ENCODE peak calls at places on chromosomes 13 and 19, in four cellular contexts. H, A, L and U are unnamed samples.

GRCh38 chr13:79434578-79434977 is 28.5 kb upstream of the RBM26 start:
- DNase-seq in H (no peak), L (peak; percentile 76), A (no peak), U (peak; percentile 22)

GRCh38 chr13:36352350-36352749 is 6.2 kb upstream of the SPART start:
- DNase-seq in L (peak; percentile 41), A (no peak), H (no peak), U (peak; percentile 53)

GRCh38 chr19:29523568-29523967 is 2.2 kb upstream of the VSTM2B start:
- DNase-seq in H (no peak), L (no peak), A (no peak), U (no peak)

GRCh38 chr19:9070066-9070465 is 16.8 kb upstream of the OR1M1 start:
- DNase-seq in H (no peak), A (no peak), L (no peak), U (no peak)

GRCh38 chr19:55146078-55146647 is 2.8 kb downstream of the TNNT1 start:
- DNase-seq in H (no peak), L (no peak), A (no peak), U (no peak)

GRCh38 chr13:99275093-99275469 is 16.9 kb upstream of the GPR18 start:
- DNase-seq in A (no peak), L (peak; percentile 54), H (no peak), U (peak; percentile 74)

GRCh38 chr19:28217064-28217463 is 995.9 kb downstream of the UQCRFS1 start:
- DNase-seq in L (no peak), A (no peak), H (no peak), U (no peak)

GRCh38 chr13:44649834-44650233 is 73.7 kb upstream of the TSC22D1 start:
- DNase-seq in L (no peak), H (no peak), A (no peak), U (no peak)

GRCh38 chr19:28838909-28839308 is 374.0 kb downstream of the UQCRFS1 start:
- DNase-seq in A (no peak), L (no peak), H (no peak), U (no peak)

GRCh38 chr13:102877285-102877684 is 31.5 kb downstream of the ERCC5 start:
- DNase-seq in H (no peak), A (no peak), L (peak; percentile 43), U (peak; percentile 88)

GRCh38 chr13:38914070-38914469 is 76.6 kb downstream of the STOML3 start:
- DNase-seq in A (no peak), H (no peak), L (no peak), U (no peak)

GRCh38 chr13:76643596-76643995 is 242.6 kb downstream of the KCTD12 start:
- DNase-seq in A (no peak), H (no peak), L (no peak), U (no peak)

GRCh38 chr19:41928754-41929535 is 696 bp upstream of the ERFL start:
- DNase-seq in A (no peak), H (no peak), L (no peak), U (no peak)

GRCh38 chr13:97921146-97921776 is 32.2 kb upstream of the IPO5 start:
- DNase-seq in H (no peak), L (peak; percentile 53), A (no peak), U (no peak)

GRCh38 chr13:101492251-101492910 is 39.9 kb downstream of the ITGBL1 start:
- DNase-seq in H (no peak), L (peak; percentile 73), A (no peak), U (peak; percentile 24)

GRCh38 chr13:51970251-51970793 is 40.9 kb downstream of the ATP7B start:
- DNase-seq in H (no peak), L (no peak), A (no peak), U (no peak)

GRCh38 chr13:25165664-25166063 is 6.4 kb downstream of the AMER2 start:
- DNase-seq in H (no peak), L (no peak), A (no peak), U (no peak)

GRCh38 chr19:30677702-30678101 is 305.5 kb downstream of the ZNF536 start:
- DNase-seq in L (no peak), A (no peak), H (no peak), U (no peak)

GRCh38 chr19:18785179-18786124 is 5.7 kb downstream of the COMP start:
- DNase-seq in H (peak; percentile 81), A (peak; percentile 85), L (peak; percentile 50), U (peak; percentile 44)

GRCh38 chr13:50888362-50888761 is 21.2 kb upstream of the RNASEH2B start:
- DNase-seq in A (no peak), L (no peak), H (no peak), U (no peak)

GRCh38 chr13:23007430-23007829 is 173.3 kb upstream of the SGCG start:
- DNase-seq in A (no peak), H (peak; percentile 23), L (peak; percentile 8), U (no peak)

GRCh38 chr19:13103961-13104847 is 1.5 kb upstream of the LYL1 start:
- DNase-seq in L (no peak), H (peak; percentile 51), A (peak; percentile 85), U (no peak)

GRCh38 chr13:51207881-51208280 is 14.3 kb upstream of the FAM124A start:
- DNase-seq in H (no peak), L (no peak), A (no peak), U (no peak)

GRCh38 chr13:93727301-93728141 is 500.9 kb downstream of the GPC6 start:
- DNase-seq in H (no peak), L (peak; percentile 53), A (no peak), U (peak; percentile 67)

GRCh38 chr13:114132419-114133121 is at the start of gene RASA3:
- DNase-seq in H (peak; percentile 81), A (peak; percentile 89), L (peak; percentile 74), U (peak; percentile 87)

GRCh38 chr13:106034201-106034600 is 501.3 kb downstream of the EFNB2 start:
- DNase-seq in H (no peak), A (no peak), L (peak; percentile 67), U (no peak)

GRCh38 chr19:7226749-7227148 is 67.5 kb downstream of the INSR start:
- DNase-seq in A (no peak), H (no peak), L (peak; percentile 77), U (no peak)

GRCh38 chr13:65472336-65472735 is 1757.8 kb downstream of the PCDH9 start:
- DNase-seq in L (no peak), A (no peak), H (no peak), U (peak; percentile 22)

GRCh38 chr19:41552558-41552957 is 23.4 kb upstream of the CEACAM21 start:
- DNase-seq in L (no peak), H (no peak), A (no peak), U (no peak)

GRCh38 chr13:74251778-74252519 is 117.7 kb upstream of the KLF12 start:
- DNase-seq in H (no peak), A (no peak), L (peak; percentile 43), U (no peak)

GRCh38 chr19:23983406-23983805 is 68.7 kb downstream of the ZNF726 start:
- DNase-seq in H (no peak), A (no peak), L (no peak), U (no peak)

GRCh38 chr13:50127017-50127725 is 111.9 kb downstream of the KCNRG start:
- DNase-seq in H (peak; percentile 49), L (peak; percentile 70), A (peak; percentile 75), U (peak; percentile 76)

GRCh38 chr13:42398542-42398941 is 126.6 kb downstream of the AKAP11 start:
- DNase-seq in A (no peak), L (peak; percentile 2), H (no peak), U (peak; percentile 25)

GRCh38 chr13:90867336-90867683 is 480.2 kb upstream of the MIR17HG start:
- DNase-seq in L (peak; percentile 68), H (peak; percentile 20), A (peak; percentile 77), U (peak; percentile 90)

GRCh38 chr19:2037676-2038255 is 13.3 kb downstream of the MKNK2 start:
- DNase-seq in L (no peak), A (no peak), H (no peak), U (no peak)

GRCh38 chr19:44644391-44645016 is 794 bp downstream of the PVR start:
- DNase-seq in L (peak; percentile 44), A (no peak), H (no peak), U (peak; percentile 33)

GRCh38 chr13:95300625-95301134 is 571 bp downstream of the ABCC4 start:
- DNase-seq in A (peak; percentile 69), H (peak; percentile 52), L (peak; percentile 60), U (peak; percentile 35)
- TF ChIP-seq CTCF in A (no peak), H (no peak), L (peak; percentile 39), U (peak; percentile 27)

GRCh38 chr13:68066879-68067513 is 836.9 kb upstream of the PCDH9 start:
- DNase-seq in A (no peak), L (no peak), H (no peak), U (no peak)

GRCh38 chr13:68063181-68063580 is 833.0 kb upstream of the PCDH9 start:
- DNase-seq in H (no peak), L (no peak), A (no peak), U (no peak)

GRCh38 chr13:68064371-68064770 is 834.2 kb upstream of the PCDH9 start:
- DNase-seq in A (no peak), L (no peak), H (no peak), U (peak; percentile 18)
- H3K4me3 ChIP-seq in A (no peak overlapping the region), L (no peak overlapping the region), H (no peak overlapping the region), U (no peak overlapping the region)

GRCh38 chr13:21232196-21232595 is 55.7 kb downstream of the MRPL57 start:
- DNase-seq in H (peak; percentile 62), L (peak; percentile 81), A (no peak), U (peak; percentile 15)
- TF ChIP-seq CTCF in H (no peak), L (peak; percentile 29), A (no peak), U (no peak)

DNA sequence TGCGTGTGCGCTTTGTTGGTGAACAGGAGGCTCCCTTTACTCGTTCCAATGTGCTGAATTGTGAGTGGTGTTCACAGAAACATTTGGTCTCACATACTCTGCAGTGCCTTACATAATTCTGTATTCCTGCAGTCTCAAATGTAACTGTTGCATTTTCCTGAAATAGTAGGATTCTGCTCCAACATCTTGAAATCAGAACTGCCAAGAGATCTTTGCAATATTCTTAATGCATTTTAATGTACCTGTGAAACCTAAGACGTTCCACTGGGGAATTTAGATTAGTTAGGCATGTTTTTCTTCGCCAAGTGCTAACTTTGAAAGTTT is 166.5 kb downstream of the SLC7A1 start:
- DNase-seq in H (no peak), A (no peak), L (no peak), U (no peak)
- H3K4me3 ChIP-seq in H (peak overlapping the region; percentile 40), A (peak overlapping the region; percentile 42), L (no peak overlapping the region), U (no peak overlapping the region)

DNA sequence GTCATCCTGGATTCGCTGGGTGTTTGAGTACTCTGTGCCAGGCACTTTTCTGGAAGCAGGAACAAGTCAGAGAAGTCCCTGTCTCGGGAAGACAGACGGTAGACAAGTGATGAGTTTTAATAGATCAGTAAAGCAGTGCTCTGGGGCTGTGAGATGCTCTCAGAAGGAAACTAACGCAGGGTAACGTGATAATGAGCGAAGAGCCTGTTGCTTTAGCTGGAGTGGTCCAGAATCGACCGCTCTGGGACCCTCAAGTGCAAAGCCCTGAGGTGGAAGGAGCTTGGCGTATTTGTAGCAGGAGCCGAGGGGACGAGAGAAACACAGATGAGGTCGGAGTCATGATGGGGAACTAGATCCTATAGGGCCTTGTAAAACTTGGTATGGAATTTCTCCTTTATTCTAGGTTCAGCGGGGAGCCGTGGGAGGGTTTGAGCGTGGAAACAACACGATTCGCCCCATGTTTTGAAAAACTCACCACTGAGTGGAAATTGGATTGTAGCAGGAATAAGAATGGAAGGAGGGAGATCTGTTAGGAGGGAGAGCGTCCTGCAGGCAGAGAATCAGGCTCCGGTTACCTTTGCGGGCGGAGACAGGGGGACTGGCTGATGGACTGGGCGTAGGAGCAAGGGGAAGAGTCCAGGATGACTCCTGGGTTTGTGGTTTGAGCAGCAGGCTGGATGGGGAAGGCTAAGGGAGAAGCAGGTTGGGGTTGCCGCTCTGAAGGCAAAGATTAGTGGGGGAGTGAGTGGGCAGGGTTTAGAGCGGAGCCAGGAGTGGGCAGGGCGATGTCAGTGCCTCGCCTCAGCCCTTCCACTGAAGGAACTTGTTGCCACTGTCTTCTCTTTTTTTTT is 763 bp downstream of the POLD1 start:
- DNase-seq in L (no peak), A (no peak), H (no peak), U (peak; percentile 52)
- TF ChIP-seq CTCF in L (no peak), A (no peak), H (no peak), U (no peak)